ENCODE peak calls at places on chromosomes 12 and 14, in six cellular contexts. J, P, I, S, L and X are unnamed samples.
A peak's percentile ranks its signal among the peaks of the same experiment; 100 is the strongest.

GRCh38 chr14:51674294-51675002 is 22.7 kb downstream of the FRMD6 start:
- DNase-seq in J (no peak), P (no peak), I (no peak), S (no peak), L (no peak), X (no peak)

GRCh38 chr12:230925-231671 is 17.1 kb upstream of the SLC6A12 start:
- DNase-seq in J (no peak), P (no peak), I (peak; percentile 50), S (no peak), L (no peak), X (no peak)

GRCh38 chr12:643478-644292 is 19.6 kb downstream of the NINJ2 start:
- DNase-seq in J (no peak), P (peak; percentile 31), I (no peak), S (no peak), L (peak; percentile 82), X (peak; percentile 32)

GRCh38 chr12:19496249-19497208 is 57.2 kb downstream of the AEBP2 start:
- DNase-seq in J (no peak), P (no peak), I (no peak), S (no peak), L (no peak), X (no peak)

GRCh38 chr14:24143511-24143910 is 2.1 kb upstream of the EMC9 start:
- DNase-seq in J (no peak), P (no peak), I (peak; percentile 57), S (no peak), L (peak; percentile 36), X (no peak)

GRCh38 chr12:79983969-79984629 is 49.2 kb upstream of the PPP1R12A start:
- DNase-seq in J (no peak), P (no peak), I (peak; percentile 87), S (no peak), L (no peak), X (no peak)

GRCh38 chr14:52834440-52834842 is 43.0 kb upstream of the GNPNAT1 start:
- DNase-seq in J (peak; percentile 40), P (no peak), I (peak; percentile 70), S (peak; percentile 38), L (no peak), X (no peak)

GRCh38 chr14:69803753-69804152 is 6.7 kb upstream of the SLC10A1 start:
- DNase-seq in J (no peak), P (no peak), I (no peak), S (no peak), L (no peak), X (no peak)

GRCh38 chr14:37278673-37279538 is 81.2 kb downstream of the MIPOL1 start:
- DNase-seq in J (no peak), P (no peak), I (no peak), S (no peak), L (no peak), X (no peak)

GRCh38 chr12:122874081-122874480 is 21.8 kb downstream of the VPS37B start:
- DNase-seq in J (no peak), P (no peak), I (no peak), S (no peak), L (peak; percentile 72), X (peak; percentile 25)

GRCh38 chr12:110647669-110648068 is 33.7 kb downstream of the TCTN1 start:
- DNase-seq in J (no peak), P (no peak), I (no peak), S (no peak), L (no peak), X (no peak)

GRCh38 chr12:104942075-104942474 is 16.0 kb downstream of the SLC41A2 start:
- DNase-seq in J (no peak), P (no peak), I (peak; percentile 32), S (no peak), L (no peak), X (no peak)

GRCh38 chr14:100438678-100439592 is 115.8 kb downstream of the SLC25A47 start:
- DNase-seq in J (peak; percentile 92), P (no peak), I (peak; percentile 38), S (peak; percentile 30), L (no peak), X (peak; percentile 42)

GRCh38 chr14:100358396-100358795 is 35.3 kb downstream of the SLC25A47 start:
- DNase-seq in J (no peak), P (no peak), I (no peak), S (no peak), L (no peak), X (no peak)

GRCh38 chr14:91419044-91419397 is 1.4 kb upstream of the CCDC88C start:
- DNase-seq in J (no peak), P (no peak), I (no peak), S (no peak), L (no peak), X (peak; percentile 24)

GRCh38 chr12:114397978-114398881 is 7.7 kb downstream of the TBX5 start:
- DNase-seq in J (no peak), P (no peak), I (no peak), S (no peak), L (no peak), X (no peak)

GRCh38 chr14:99415496-99416281 is 65.0 kb downstream of the SETD3 start:
- DNase-seq in J (peak; percentile 52), P (peak; percentile 57), I (peak; percentile 90), S (peak; percentile 48), L (no peak), X (peak; percentile 50)

GRCh38 chr14:70891741-70892140 is 15.5 kb upstream of the PCNX1 start:
- DNase-seq in J (no peak), P (no peak), I (no peak), S (no peak), L (no peak), X (no peak)

GRCh38 chr12:121391619-121392324 is 8.1 kb upstream of the RNF34 start:
- DNase-seq in J (no peak), P (peak; percentile 14), I (peak; percentile 18), S (peak; percentile 49), L (no peak), X (peak; percentile 33)

GRCh38 chr12:129847063-129847462 is 56.8 kb downstream of the TMEM132D start:
- DNase-seq in J (no peak), P (no peak), I (no peak), S (no peak), L (no peak), X (no peak)

GRCh38 chr12:105736498-105736897 is 402.3 kb downstream of the NUAK1 start:
- DNase-seq in J (no peak), P (no peak), I (no peak), S (no peak), L (no peak), X (no peak)